ENCODE peak calls at places on chromosomes 7 and 10, in seven cellular contexts. One of them, this sample, is unnamed.

GRCh38 chr10:81034376-81034775 is 496.7 kb downstream of the SH2D4B start:
- DNase-seq in neuronal stem cell: no peak
- DNase-seq in IMR-90: no peak
- DNase-seq in mesendoderm: no peak
- DNase-seq in H9: no peak
- DNase-seq in mesenchymal stem cell: peak; percentile 38
- DNase-seq in trophoblast cell: no peak
- DNase-seq in this sample: no peak

GRCh38 chr7:35450456-35450855 is 196.6 kb upstream of the TBX20 start:
- DNase-seq in neuronal stem cell: no peak
- DNase-seq in IMR-90: no peak
- DNase-seq in mesendoderm: peak; percentile 74
- DNase-seq in H9: no peak
- DNase-seq in mesenchymal stem cell: no peak
- DNase-seq in trophoblast cell: no peak
- DNase-seq in this sample: no peak

GRCh38 chr10:102280397-102281015 is 35.2 kb downstream of the GBF1 start:
- DNase-seq in neuronal stem cell: no peak
- DNase-seq in IMR-90: peak; percentile 21
- DNase-seq in mesendoderm: no peak
- DNase-seq in H9: no peak
- DNase-seq in mesenchymal stem cell: peak; percentile 60
- DNase-seq in trophoblast cell: no peak
- DNase-seq in this sample: no peak

GRCh38 chr10:27369832-27370231 is 129.2 kb upstream of the ACBD5 start:
- DNase-seq in neuronal stem cell: no peak
- DNase-seq in IMR-90: no peak
- DNase-seq in mesendoderm: no peak
- DNase-seq in H9: no peak
- DNase-seq in mesenchymal stem cell: no peak
- DNase-seq in trophoblast cell: no peak
- DNase-seq in this sample: no peak

GRCh38 chr10:49037187-49037586 is 78.1 kb downstream of the VSTM4 start:
- DNase-seq in neuronal stem cell: no peak
- DNase-seq in IMR-90: peak; percentile 56
- DNase-seq in mesendoderm: no peak
- DNase-seq in H9: no peak
- DNase-seq in mesenchymal stem cell: no peak
- DNase-seq in trophoblast cell: no peak
- DNase-seq in this sample: no peak

GRCh38 chr10:24894728-24895127 is 57.7 kb downstream of the PRTFDC1 start:
- DNase-seq in neuronal stem cell: no peak
- DNase-seq in IMR-90: no peak
- DNase-seq in mesendoderm: no peak
- DNase-seq in H9: no peak
- DNase-seq in mesenchymal stem cell: no peak
- DNase-seq in trophoblast cell: no peak
- DNase-seq in this sample: no peak

GRCh38 chr7:131327049-131327625 is 539 bp upstream of the MKLN1 start:
- DNase-seq in neuronal stem cell: no peak
- DNase-seq in IMR-90: peak; percentile 79
- DNase-seq in mesendoderm: peak; percentile 83
- DNase-seq in H9: peak; percentile 57
- DNase-seq in mesenchymal stem cell: peak; percentile 91
- DNase-seq in trophoblast cell: peak; percentile 9
- DNase-seq in this sample: no peak

GRCh38 chr7:57220746-57221145 is 88.5 kb upstream of the ZNF479 start:
- DNase-seq in neuronal stem cell: no peak
- DNase-seq in IMR-90: no peak
- DNase-seq in mesendoderm: no peak
- DNase-seq in H9: no peak
- DNase-seq in mesenchymal stem cell: no peak
- DNase-seq in trophoblast cell: no peak
- DNase-seq in this sample: no peak

GRCh38 chr10:126090911-126091728 is 194.8 kb downstream of the FANK1 start:
- DNase-seq in neuronal stem cell: no peak
- DNase-seq in IMR-90: peak; percentile 97
- DNase-seq in mesendoderm: no peak
- DNase-seq in H9: no peak
- DNase-seq in mesenchymal stem cell: peak; percentile 81
- DNase-seq in trophoblast cell: no peak
- DNase-seq in this sample: no peak

GRCh38 chr10:61791216-61791615 is 110.3 kb upstream of the ARID5B start:
- DNase-seq in neuronal stem cell: no peak
- DNase-seq in IMR-90: peak; percentile 80
- DNase-seq in mesendoderm: no peak
- DNase-seq in H9: no peak
- DNase-seq in mesenchymal stem cell: peak; percentile 47
- DNase-seq in trophoblast cell: no peak
- DNase-seq in this sample: no peak

DNA sequence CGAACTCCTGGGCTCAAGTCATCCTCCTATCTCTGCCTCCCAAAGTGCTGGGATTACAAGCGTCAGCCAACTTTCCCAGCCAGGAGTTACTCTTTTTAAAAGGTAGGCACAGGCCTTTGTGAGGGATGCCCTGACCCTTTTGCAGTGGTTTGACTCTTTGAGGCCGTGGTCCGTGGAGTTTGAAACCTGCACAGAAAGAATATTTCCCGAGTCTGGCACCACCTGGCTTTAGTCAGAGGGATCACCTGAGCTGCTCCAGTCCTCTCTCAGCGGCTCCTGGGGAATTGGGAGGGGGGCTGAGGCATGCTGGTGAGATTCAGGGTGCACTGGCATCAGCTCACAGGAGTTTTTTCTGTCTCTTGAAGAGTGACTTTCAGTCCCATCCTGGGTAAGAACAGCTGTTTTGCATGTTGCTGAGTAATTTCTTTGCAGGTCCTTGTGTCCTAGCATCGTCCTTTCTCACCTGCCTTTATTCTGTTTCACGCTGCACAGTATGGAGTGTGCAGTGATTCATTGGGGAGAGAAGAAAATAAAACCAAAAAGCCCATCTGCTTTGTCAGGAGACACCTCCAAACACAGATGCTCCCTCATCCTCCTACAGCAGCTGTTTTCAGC is 284.5 kb downstream of the CAMK1D start:
- DNase-seq in neuronal stem cell: no peak
- DNase-seq in IMR-90: no peak
- DNase-seq in mesendoderm: no peak
- DNase-seq in H9: no peak
- DNase-seq in mesenchymal stem cell: no peak
- DNase-seq in trophoblast cell: no peak
- DNase-seq in this sample: no peak
- H2BK5ac ChIP-seq in neuronal stem cell: no peak overlapping the region
- H2BK5ac ChIP-seq in IMR-90: no peak overlapping the region
- H2BK5ac ChIP-seq in mesendoderm: no peak overlapping the region
- H2BK5ac ChIP-seq in H9: no peak overlapping the region
- H2BK5ac ChIP-seq in mesenchymal stem cell: no peak overlapping the region
- H2BK5ac ChIP-seq in trophoblast cell: no peak overlapping the region
- H2BK5ac ChIP-seq in this sample: no peak overlapping the region

DNA sequence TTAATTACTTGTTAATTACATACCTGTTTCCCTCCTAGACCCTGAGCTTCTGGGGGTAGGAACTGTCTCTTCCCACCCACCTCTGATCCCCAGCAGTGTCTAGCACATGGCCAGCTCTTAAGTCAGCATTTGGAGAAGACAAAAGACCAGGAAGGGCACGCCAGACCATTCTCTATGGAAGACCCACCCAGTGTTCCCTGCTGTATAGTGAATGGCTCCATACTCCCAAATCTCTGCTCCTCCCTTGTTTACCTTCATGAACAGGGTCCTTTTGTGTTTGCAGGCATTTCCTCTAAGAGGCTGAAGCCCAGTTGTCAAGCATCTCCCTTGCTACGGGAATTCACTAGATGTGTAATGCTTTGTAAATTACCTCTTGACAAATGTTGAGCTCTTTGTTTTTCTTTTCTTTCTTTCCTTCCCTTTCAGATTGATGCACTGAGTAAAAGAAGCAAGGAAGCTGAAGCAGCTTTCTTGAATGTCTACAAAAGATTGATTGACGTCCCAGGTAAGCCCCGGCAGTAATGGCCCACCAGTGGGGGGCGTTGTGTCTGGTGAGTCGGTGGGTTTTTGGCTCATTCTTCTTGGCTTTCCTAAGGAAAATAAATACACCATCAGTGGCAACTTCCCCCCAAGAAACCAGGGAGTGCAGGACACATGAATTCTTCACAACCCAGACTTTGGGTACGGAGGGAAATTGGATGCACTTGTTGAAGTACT is 216.6 kb upstream of the SH2B2 start:
- DNase-seq in neuronal stem cell: no peak
- DNase-seq in IMR-90: no peak
- DNase-seq in mesendoderm: no peak
- DNase-seq in H9: no peak
- DNase-seq in mesenchymal stem cell: no peak
- DNase-seq in trophoblast cell: no peak
- DNase-seq in this sample: no peak
- H2BK5ac ChIP-seq in neuronal stem cell: no peak overlapping the region
- H2BK5ac ChIP-seq in IMR-90: no peak overlapping the region
- H2BK5ac ChIP-seq in mesendoderm: no peak overlapping the region
- H2BK5ac ChIP-seq in H9: no peak overlapping the region
- H2BK5ac ChIP-seq in mesenchymal stem cell: no peak overlapping the region
- H2BK5ac ChIP-seq in trophoblast cell: no peak overlapping the region
- H2BK5ac ChIP-seq in this sample: no peak overlapping the region

GRCh38 chr7:75626954-75627353 is 111.8 kb downstream of the HIP1 start:
- DNase-seq in neuronal stem cell: no peak
- DNase-seq in IMR-90: no peak
- DNase-seq in mesendoderm: no peak
- DNase-seq in H9: no peak
- DNase-seq in mesenchymal stem cell: no peak
- DNase-seq in trophoblast cell: no peak
- DNase-seq in this sample: no peak
- H2BK5ac ChIP-seq in neuronal stem cell: no peak overlapping the region
- H2BK5ac ChIP-seq in IMR-90: no peak overlapping the region
- H2BK5ac ChIP-seq in mesendoderm: no peak overlapping the region
- H2BK5ac ChIP-seq in H9: no peak overlapping the region
- H2BK5ac ChIP-seq in mesenchymal stem cell: no peak overlapping the region
- H2BK5ac ChIP-seq in trophoblast cell: no peak overlapping the region
- H2BK5ac ChIP-seq in this sample: no peak overlapping the region

GRCh38 chr10:7085147-7085912 is 325.5 kb downstream of the SFMBT2 start:
- DNase-seq in neuronal stem cell: no peak
- DNase-seq in IMR-90: peak; percentile 64
- DNase-seq in mesendoderm: no peak
- DNase-seq in H9: no peak
- DNase-seq in mesenchymal stem cell: peak; percentile 83
- DNase-seq in trophoblast cell: no peak
- DNase-seq in this sample: no peak
- H2BK5ac ChIP-seq in neuronal stem cell: no peak overlapping the region
- H2BK5ac ChIP-seq in IMR-90: no peak overlapping the region
- H2BK5ac ChIP-seq in mesendoderm: no peak overlapping the region
- H2BK5ac ChIP-seq in H9: no peak overlapping the region
- H2BK5ac ChIP-seq in mesenchymal stem cell: no peak overlapping the region
- H2BK5ac ChIP-seq in trophoblast cell: no peak overlapping the region
- H2BK5ac ChIP-seq in this sample: no peak overlapping the region

GRCh38 chr10:52357986-52358385 is 43.9 kb downstream of the DKK1 start:
- DNase-seq in neuronal stem cell: no peak
- DNase-seq in IMR-90: peak; percentile 9
- DNase-seq in mesendoderm: peak; percentile 79
- DNase-seq in H9: no peak
- DNase-seq in mesenchymal stem cell: peak; percentile 50
- DNase-seq in trophoblast cell: no peak
- DNase-seq in this sample: no peak

GRCh38 chr10:52353210-52353609 is 39.1 kb downstream of the DKK1 start:
- DNase-seq in neuronal stem cell: no peak
- DNase-seq in IMR-90: no peak
- DNase-seq in mesendoderm: no peak
- DNase-seq in H9: no peak
- DNase-seq in mesenchymal stem cell: no peak
- DNase-seq in trophoblast cell: no peak
- DNase-seq in this sample: no peak

GRCh38 chr10:52351911-52352310 is 37.8 kb downstream of the DKK1 start:
- DNase-seq in neuronal stem cell: no peak
- DNase-seq in IMR-90: peak; percentile 37
- DNase-seq in mesendoderm: no peak
- DNase-seq in H9: no peak
- DNase-seq in mesenchymal stem cell: no peak
- DNase-seq in trophoblast cell: peak; percentile 1
- DNase-seq in this sample: no peak

GRCh38 chr10:52359466-52359865 is 45.4 kb downstream of the DKK1 start:
- DNase-seq in neuronal stem cell: no peak
- DNase-seq in IMR-90: peak; percentile 4
- DNase-seq in mesendoderm: no peak
- DNase-seq in H9: no peak
- DNase-seq in mesenchymal stem cell: no peak
- DNase-seq in trophoblast cell: no peak
- DNase-seq in this sample: no peak

GRCh38 chr10:52353960-52354394 is 39.9 kb downstream of the DKK1 start:
- DNase-seq in neuronal stem cell: no peak
- DNase-seq in IMR-90: peak; percentile 73
- DNase-seq in mesendoderm: no peak
- DNase-seq in H9: no peak
- DNase-seq in mesenchymal stem cell: peak; percentile 91
- DNase-seq in trophoblast cell: no peak
- DNase-seq in this sample: no peak
- H2BK5ac ChIP-seq in neuronal stem cell: no peak overlapping the region
- H2BK5ac ChIP-seq in IMR-90: peak overlapping the region; percentile 55
- H2BK5ac ChIP-seq in mesendoderm: no peak overlapping the region
- H2BK5ac ChIP-seq in H9: no peak overlapping the region
- H2BK5ac ChIP-seq in mesenchymal stem cell: no peak overlapping the region
- H2BK5ac ChIP-seq in trophoblast cell: no peak overlapping the region
- H2BK5ac ChIP-seq in this sample: no peak overlapping the region

GRCh38 chr10:132045324-132045723 is 20.4 kb upstream of the JAKMIP3 start:
- DNase-seq in neuronal stem cell: no peak
- DNase-seq in IMR-90: no peak
- DNase-seq in mesendoderm: no peak
- DNase-seq in H9: no peak
- DNase-seq in mesenchymal stem cell: no peak
- DNase-seq in trophoblast cell: no peak
- DNase-seq in this sample: no peak
- H2BK5ac ChIP-seq in neuronal stem cell: no peak overlapping the region
- H2BK5ac ChIP-seq in IMR-90: no peak overlapping the region
- H2BK5ac ChIP-seq in mesendoderm: no peak overlapping the region
- H2BK5ac ChIP-seq in H9: no peak overlapping the region
- H2BK5ac ChIP-seq in mesenchymal stem cell: no peak overlapping the region
- H2BK5ac ChIP-seq in trophoblast cell: no peak overlapping the region
- H2BK5ac ChIP-seq in this sample: no peak overlapping the region

This sample was measured in H1.